ENCODE peak calls at places on chromosomes 11 and 22, in seven cellular contexts. F, C, D, V, Q, J and P are unnamed samples.

GRCh38 chr11:119315139-119316016 is 1.6 kb downstream of the MCAM start:
- DNase-seq in Q (peak), V (peak), J (no peak), C (no peak), F (peak), D (no peak), P (no peak)

GRCh38 chr11:58685973-58686720 is 45.6 kb downstream of the GLYAT start:
- DNase-seq in V (peak), Q (no peak), D (no peak), J (no peak), F (no peak), C (no peak), P (no peak)

GRCh38 chr22:26273011-26273675 is 103.9 kb downstream of the SEZ6L start:
- DNase-seq in V (no peak), Q (no peak), F (peak), C (no peak), D (no peak), J (no peak), P (no peak)

GRCh38 chr22:42841444-42841843 is 15.6 kb downstream of the ARFGAP3 start:
- DNase-seq in C (no peak), V (no peak), D (no peak), Q (peak), F (no peak), J (no peak), P (no peak)

GRCh38 chr11:57901278-57901677 is 122.4 kb upstream of the OR9Q1 start:
- DNase-seq in F (no peak), C (no peak), D (no peak), Q (no peak), J (no peak), V (no peak), P (no peak)

GRCh38 chr11:134139873-134140331 is 71.0 kb downstream of the JAM3 start:
- DNase-seq in D (peak), J (peak), Q (peak), F (peak), C (no peak), V (peak), P (peak)

GRCh38 chr11:86938203-86938899 is 16.8 kb downstream of the FZD4 start:
- DNase-seq in J (no peak), F (peak), C (no peak), D (no peak), Q (no peak), V (no peak), P (no peak)

GRCh38 chr11:46003647-46004046 is 81.2 kb downstream of the LARGE2 start:
- DNase-seq in D (peak), J (no peak), C (no peak), F (peak), Q (peak), V (no peak), P (peak)

GRCh38 chr11:67029146-67029545 is 6.2 kb downstream of the SYT12 start:
- DNase-seq in C (no peak), D (no peak), J (no peak), F (no peak), Q (no peak), V (no peak), P (no peak)

GRCh38 chr11:78796956-78797355 is 222.3 kb upstream of the NARS2 start:
- DNase-seq in J (no peak), V (no peak), D (peak), Q (no peak), F (no peak), C (no peak), P (peak)

GRCh38 chr22:17407643-17408042 is 38.4 kb downstream of the CECR2 start:
- DNase-seq in C (no peak), D (no peak), F (no peak), V (no peak), J (no peak), Q (no peak), P (no peak)

GRCh38 chr22:35328472-35328885 is 28.8 kb downstream of the TOM1 start:
- DNase-seq in D (no peak), Q (no peak), J (no peak), V (no peak), F (peak), C (peak), P (no peak)

GRCh38 chr11:73227571-73228211 is 9.6 kb downstream of the P2RY2 start:
- DNase-seq in Q (no peak), V (no peak), J (no peak), D (no peak), F (peak), C (no peak), P (no peak)

GRCh38 chr11:32071811-32072210 is 19.1 kb upstream of the RCN1 start:
- DNase-seq in J (peak), F (no peak), Q (peak), D (peak), V (no peak), C (no peak), P (no peak)

GRCh38 chr11:10050561-10050960 is 243.5 kb downstream of the SBF2 start:
- DNase-seq in J (no peak), V (no peak), Q (no peak), F (no peak), D (no peak), C (no peak), P (no peak)

GRCh38 chr22:50087646-50088045 is 2.2 kb upstream of the MOV10L1 start:
- DNase-seq in Q (no peak), V (no peak), F (no peak), D (no peak), C (no peak), J (no peak), P (no peak)

GRCh38 chr22:50314455-50315288 is 7.2 kb upstream of the PLXNB2 start:
- DNase-seq in J (no peak), F (no peak), C (peak), Q (no peak), D (no peak), V (peak), P (no peak)

GRCh38 chr11:43212279-43212678 is 99.5 kb upstream of the API5 start:
- DNase-seq in Q (no peak), C (no peak), J (no peak), F (no peak), D (no peak), V (no peak), P (no peak)

GRCh38 chr11:103587951-103588788 is 448.3 kb upstream of the DDI1 start:
- DNase-seq in F (peak), D (no peak), V (no peak), Q (no peak), C (no peak), J (no peak), P (no peak)

GRCh38 chr11:2740275-2740940 is 40.6 kb upstream of the KCNQ1OT1 start:
- DNase-seq in J (no peak), V (no peak), F (no peak), Q (no peak), D (no peak), C (peak), P (no peak)

GRCh38 chr11:66510990-66511339 is 530 bp downstream of the BBS1 start:
- DNase-seq in D (no peak), V (no peak), C (no peak), J (no peak), F (no peak), Q (no peak), P (no peak)

GRCh38 chr11:11806074-11806473 is 35.7 kb upstream of the USP47 start:
- DNase-seq in C (no peak), Q (no peak), D (no peak), F (no peak), J (no peak), V (no peak), P (no peak)

GRCh38 chr22:41157083-41157482 is 48.0 kb upstream of the L3MBTL2 start:
- DNase-seq in C (no peak), F (no peak), Q (no peak), J (no peak), V (no peak), D (no peak), P (no peak)

GRCh38 chr11:37506516-37506915 is 908.5 kb upstream of the RAG2 start:
- DNase-seq in D (no peak), Q (no peak), C (no peak), V (no peak), F (no peak), J (no peak), P (no peak)

GRCh38 chr11:125923012-125923579 is 18.8 kb downstream of the DDX25 start:
- DNase-seq in Q (peak), C (no peak), V (peak), D (peak), J (peak), F (peak), P (peak)